ENCODE peak calls at places on chromosomes 16 and 17, in five cellular contexts. T is BJ, Q is Caco-2, J is body of pancreas, W is fibroblast of lung. D is an unnamed sample.
A peak's percentile ranks its signal among the peaks of the same experiment; 100 is the strongest.

GRCh38 chr16:47713225-47713595 is 252.1 kb downstream of the PHKB start:
- DNase-seq in T (peak; percentile 11), Q (no peak), J (no peak), W (peak; percentile 93), D (peak; percentile 5)

GRCh38 chr17:13575922-13576419 is 25.8 kb downstream of the HS3ST3A1 start:
- DNase-seq in T (no peak), Q (no peak), J (no peak), W (peak; percentile 79), D (no peak)

GRCh38 chr17:76816590-76817135 is 51.5 kb upstream of the MGAT5B start:
- DNase-seq in T (no peak), Q (peak; percentile 59), J (peak; percentile 15), W (peak; percentile 35), D (no peak)

GRCh38 chr17:56119191-56119590 is 34.1 kb upstream of the ANKFN1 start:
- DNase-seq in T (no peak), Q (no peak), J (no peak), W (no peak), D (no peak)

GRCh38 chr17:55577011-55577586 is 65.8 kb upstream of the SMIM36 start:
- DNase-seq in T (peak; percentile 45), Q (no peak), J (no peak), W (peak; percentile 84), D (no peak)

GRCh38 chr17:251531-251930 is 70.1 kb upstream of the DOC2B start:
- DNase-seq in T (no peak), Q (no peak), J (no peak), W (no peak), D (no peak)

GRCh38 chr17:65057520-65058075 is 1.1 kb upstream of the GNA13 start:
- DNase-seq in T (no peak), Q (no peak), J (peak; percentile 52), W (no peak), D (no peak)

GRCh38 chr17:63489291-63489690 is 12.4 kb downstream of the ACE start:
- DNase-seq in T (no peak), Q (no peak), J (no peak), W (no peak), D (no peak)

GRCh38 chr17:79991924-79992656 is 43.6 kb downstream of the TBC1D16 start:
- DNase-seq in T (no peak), Q (peak; percentile 75), J (peak; percentile 33), W (no peak), D (no peak)

GRCh38 chr17:81066771-81067315 is 31.9 kb downstream of the BAIAP2 start:
- DNase-seq in T (no peak), Q (no peak), J (no peak), W (no peak), D (no peak)

GRCh38 chr17:81065500-81065899 is 30.5 kb downstream of the BAIAP2 start:
- DNase-seq in T (no peak), Q (no peak), J (no peak), W (no peak), D (no peak)

GRCh38 chr17:81063488-81064093 is 28.6 kb downstream of the BAIAP2 start:
- DNase-seq in T (no peak), Q (no peak), J (no peak), W (no peak), D (no peak)

GRCh38 chr17:81066072-81066471 is 31.1 kb downstream of the BAIAP2 start:
- DNase-seq in T (no peak), Q (no peak), J (no peak), W (no peak), D (no peak)

GRCh38 chr17:81064746-81065475 is 30.0 kb downstream of the BAIAP2 start:
- DNase-seq in T (no peak), Q (no peak), J (no peak), W (peak; percentile 88), D (peak; percentile 36)
- H3K4me3 ChIP-seq in T (no peak overlapping the region), Q (no peak overlapping the region), J (no peak overlapping the region), W (no peak overlapping the region), D (no peak overlapping the region)

DNA sequence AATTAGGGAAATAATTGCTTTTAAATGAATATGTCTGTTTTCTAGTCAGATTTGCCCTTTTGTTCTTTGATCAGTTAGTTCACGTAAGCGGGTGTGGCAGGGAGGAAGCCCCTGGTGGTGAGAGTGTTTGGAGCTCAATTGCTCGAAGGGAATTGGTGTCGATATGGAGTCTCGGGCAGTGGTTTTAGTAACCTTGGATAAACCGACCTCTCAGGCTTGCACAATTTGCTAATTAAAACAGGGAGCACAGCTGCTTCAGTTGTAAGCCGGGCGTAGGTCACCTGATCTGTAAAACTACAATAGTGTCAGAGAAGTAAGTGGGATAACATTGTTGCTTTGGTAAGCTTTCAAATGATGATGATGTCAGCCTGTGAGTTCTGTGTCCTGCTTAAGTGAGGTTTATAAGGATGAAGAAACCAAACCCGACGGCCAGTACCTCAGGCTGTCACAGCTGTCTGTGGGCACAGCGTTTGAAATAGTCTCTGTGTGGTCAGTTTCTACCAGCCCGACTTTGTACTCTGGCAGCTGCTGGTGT is 2.9 kb downstream of the ZNF750 start:
- DNase-seq in T (no peak), Q (no peak), J (no peak), W (no peak), D (no peak)
- TF ChIP-seq CTCF in T (peak; percentile 6), Q (peak; percentile 26), J (no peak), W (peak; percentile 23), D (no peak)

GRCh38 chr17:18381158-18381952 is 3.8 kb downstream of the EVPLL start:
- DNase-seq in T (no peak), Q (peak; percentile 0), J (no peak), W (no peak), D (no peak)
- H3K4me3 ChIP-seq in T (no peak overlapping the region), Q (no peak overlapping the region), J (no peak overlapping the region), W (no peak overlapping the region), D (no peak overlapping the region)

GRCh38 chr17:36074365-36074764 is 10.3 kb downstream of the CCL18 start:
- DNase-seq in T (no peak), Q (no peak), J (no peak), W (no peak), D (no peak)
- TF ChIP-seq CTCF in T (no peak), Q (no peak), J (no peak), W (no peak), D (no peak)

GRCh38 chr16:75262800-75263127 is 11.3 kb upstream of the BCAR1 start:
- DNase-seq in T (no peak), Q (no peak), J (no peak), W (no peak), D (no peak)

GRCh38 chr16:75264999-75265910 is 13.8 kb upstream of the BCAR1 start:
- DNase-seq in T (no peak), Q (peak; percentile 57), J (peak; percentile 64), W (no peak), D (no peak)

GRCh38 chr16:75264531-75264998 is 13.1 kb upstream of the BCAR1 start:
- DNase-seq in T (no peak), Q (no peak), J (peak; percentile 46), W (no peak), D (no peak)

GRCh38 chr16:75263291-75263962 is 12.0 kb upstream of the BCAR1 start:
- DNase-seq in T (no peak), Q (no peak), J (no peak), W (no peak), D (no peak)

GRCh38 chr16:75263963-75264445 is 12.6 kb upstream of the BCAR1 start:
- DNase-seq in T (no peak), Q (no peak), J (peak; percentile 32), W (no peak), D (no peak)
- H3K4me3 ChIP-seq in T (peak overlapping the region; percentile 98), Q (no peak overlapping the region), J (no peak overlapping the region), W (peak overlapping the region; percentile 91), D (peak overlapping the region; percentile 81)

GRCh38 chr17:38885728-38886642 is 16.1 kb downstream of the LASP1 start:
- DNase-seq in T (no peak), Q (peak; percentile 51), J (no peak), W (peak; percentile 60), D (no peak)

GRCh38 chr17:38886643-38887010 is 16.8 kb downstream of the LASP1 start:
- DNase-seq in T (no peak), Q (no peak), J (no peak), W (no peak), D (no peak)

GRCh38 chr17:38881600-38882191 is 11.8 kb downstream of the LASP1 start:
- DNase-seq in T (no peak), Q (no peak), J (no peak), W (peak; percentile 58), D (no peak)

GRCh38 chr17:38885044-38885727 is 15.3 kb downstream of the LASP1 start:
- DNase-seq in T (no peak), Q (peak; percentile 67), J (peak; percentile 42), W (no peak), D (no peak)

GRCh38 chr17:38883592-38884526 is 14.0 kb downstream of the LASP1 start:
- DNase-seq in T (no peak), Q (no peak), J (no peak), W (peak; percentile 57), D (no peak)
- TF ChIP-seq CTCF in T (peak; percentile 14), Q (no peak), J (no peak), W (no peak), D (no peak)

GRCh38 chr17:17824119-17824779 is 12.5 kb downstream of the SREBF1 start:
- DNase-seq in T (no peak), Q (no peak), J (no peak), W (no peak), D (no peak)

GRCh38 chr17:17820046-17820445 is 16.7 kb downstream of the SREBF1 start:
- DNase-seq in T (no peak), Q (no peak), J (no peak), W (no peak), D (no peak)

GRCh38 chr17:17820457-17821158 is 16.2 kb downstream of the SREBF1 start:
- DNase-seq in T (no peak), Q (no peak), J (no peak), W (no peak), D (no peak)

GRCh38 chr17:17823433-17824118 is 13.2 kb downstream of the SREBF1 start:
- DNase-seq in T (no peak), Q (peak; percentile 95), J (peak; percentile 90), W (peak; percentile 73), D (no peak)

DNA sequence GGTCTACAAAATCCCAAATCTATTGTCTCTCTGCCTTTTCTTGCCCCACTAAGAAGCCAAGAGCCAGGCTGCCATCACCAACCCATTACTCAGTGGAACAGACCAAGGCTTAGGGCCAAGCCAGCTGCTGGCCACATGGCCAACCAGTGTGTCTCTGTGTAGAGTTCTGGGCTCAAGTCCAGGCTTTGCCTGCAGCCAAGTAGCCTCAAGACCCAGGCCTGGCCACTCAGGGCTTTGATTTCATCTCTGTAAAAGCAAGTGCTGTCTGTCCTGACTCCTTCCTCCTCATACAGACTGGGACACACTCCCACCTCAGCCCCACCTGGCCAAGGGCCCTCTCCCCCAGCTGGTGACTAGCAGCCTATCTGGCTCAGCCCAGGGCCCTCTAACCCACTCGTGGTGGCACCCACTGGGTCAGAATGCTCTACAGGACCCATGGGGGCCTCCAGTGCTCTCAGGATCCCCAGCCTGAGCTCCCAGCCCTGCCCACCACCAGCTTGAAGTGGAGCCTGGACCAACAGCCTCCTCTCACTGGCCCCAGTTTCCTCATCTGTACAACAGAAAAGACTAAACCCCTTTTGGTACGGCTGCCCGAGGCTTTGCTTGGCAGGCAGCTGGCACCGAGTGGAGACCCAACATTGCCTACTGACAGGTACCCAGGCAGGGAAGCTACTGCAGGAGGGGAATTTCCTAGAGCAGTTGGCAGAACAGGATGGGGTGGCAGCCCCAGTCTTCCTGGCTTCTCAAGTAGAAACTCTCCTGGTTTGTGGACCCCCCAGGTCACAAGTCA is 14.4 kb downstream of the SREBF1 start:
- DNase-seq in T (peak; percentile 49), Q (no peak), J (peak; percentile 78), W (peak; percentile 92), D (no peak)
- H3K4me3 ChIP-seq in T (no peak overlapping the region), Q (no peak overlapping the region), J (no peak overlapping the region), W (peak overlapping the region; percentile 72), D (peak overlapping the region; percentile 53)